ENCODE peak calls at places on chromosomes 2 and 18, in seven cellular contexts. D is neuronal stem cell, Y is mesenchymal stem cell, P is IMR-90, S is H1, H is mesendoderm, R is trophoblast cell. X is an unnamed sample.

GRCh38 chr2:6777626-6778025 is 88.1 kb downstream of the CMPK2 start:
- DNase-seq in H (no peak), R (no peak), Y (no peak), D (no peak), P (no peak), S (no peak), X (no peak)

GRCh38 chr18:8504451-8504850 is 104.8 kb upstream of the RAB12 start:
- DNase-seq in D (no peak), R (no peak), Y (no peak), P (no peak), H (peak; percentile 23), S (no peak), X (no peak)

GRCh38 chr2:47888581-47889280 is 17.6 kb downstream of the FBXO11 start:
- DNase-seq in Y (peak; percentile 70), R (no peak), S (no peak), D (no peak), P (peak; percentile 64), H (no peak), X (no peak)

GRCh38 chr2:239768907-239769573 is 256.1 kb downstream of the NDUFA10 start:
- DNase-seq in H (no peak), R (no peak), D (no peak), Y (no peak), P (no peak), S (no peak), X (no peak)

GRCh38 chr2:111994042-111994441 is 61.0 kb upstream of the TMEM87B start:
- DNase-seq in H (no peak), D (no peak), S (peak; percentile 28), P (no peak), Y (no peak), R (no peak), X (no peak)

GRCh38 chr2:172970660-172971059 is 105.0 kb upstream of the MAP3K20 start:
- DNase-seq in S (no peak), P (no peak), H (no peak), R (no peak), Y (no peak), D (no peak), X (no peak)

GRCh38 chr18:72128649-72129048 is 415.5 kb downstream of the CBLN2 start:
- DNase-seq in Y (no peak), P (no peak), S (no peak), H (no peak), R (no peak), D (peak; percentile 11), X (no peak)

GRCh38 chr2:201257381-201257940 is 2.9 kb upstream of the CASP8 start:
- DNase-seq in P (peak; percentile 5), D (no peak), H (peak; percentile 53), Y (no peak), R (peak; percentile 45), S (peak; percentile 43), X (peak; percentile 35)

GRCh38 chr18:69250305-69251151 is 150.2 kb upstream of the DOK6 start:
- DNase-seq in P (peak; percentile 55), Y (no peak), R (no peak), H (no peak), D (no peak), S (no peak), X (no peak)

GRCh38 chr18:36761186-36761698 is 67.6 kb downstream of the TPGS2 start:
- DNase-seq in S (no peak), H (peak; percentile 40), Y (no peak), P (no peak), R (no peak), D (no peak), X (no peak)

GRCh38 chr2:231360881-231361294 is 34.6 kb upstream of the B3GNT7 start:
- DNase-seq in R (no peak), S (no peak), P (no peak), D (no peak), H (no peak), Y (no peak), X (no peak)

GRCh38 chr2:228669751-228670150 is 488.3 kb upstream of the SPHKAP start:
- DNase-seq in H (no peak), D (no peak), R (no peak), S (no peak), Y (no peak), P (no peak), X (no peak)

GRCh38 chr2:180442860-180443644 is 436.0 kb upstream of the CWC22 start:
- DNase-seq in R (no peak), D (no peak), Y (no peak), P (no peak), H (no peak), S (no peak), X (no peak)

GRCh38 chr2:20397811-20398447 is 47.3 kb upstream of the PUM2 start:
- DNase-seq in P (no peak), H (no peak), S (no peak), R (no peak), Y (no peak), D (no peak), X (no peak)

GRCh38 chr18:73007195-73007934 is 139.6 kb upstream of the NETO1 start:
- DNase-seq in Y (no peak), R (no peak), H (no peak), S (no peak), P (no peak), D (no peak), X (no peak)

GRCh38 chr2:145484443-145485086 is 964.6 kb upstream of the ZEB2 start:
- DNase-seq in S (no peak), R (no peak), P (peak; percentile 66), D (no peak), H (peak; percentile 8), Y (peak; percentile 6), X (no peak)

GRCh38 chr2:226791056-226791486 is 8.5 kb downstream of the IRS1 start:
- DNase-seq in P (peak; percentile 71), S (no peak), Y (peak; percentile 72), H (peak; percentile 93), R (peak; percentile 50), D (no peak), X (peak; percentile 80)

GRCh38 chr18:76565238-76566173 is 70.5 kb upstream of the ZNF516 start:
- DNase-seq in H (peak; percentile 82), D (peak; percentile 75), Y (peak; percentile 92), R (peak; percentile 81), P (peak; percentile 96), S (peak; percentile 48), X (peak; percentile 79)

GRCh38 chr2:153222231-153223165 is 256.1 kb downstream of the RPRM start:
- DNase-seq in H (no peak), R (no peak), S (no peak), P (no peak), D (no peak), Y (no peak), X (peak; percentile 41)

GRCh38 chr18:11251229-11251890 is 102.0 kb upstream of the PIEZO2 start:
- DNase-seq in D (no peak), S (no peak), Y (no peak), H (no peak), R (no peak), P (peak; percentile 34), X (no peak)

GRCh38 chr18:37253424-37254255 is 312.0 kb downstream of the CELF4 start:
- DNase-seq in Y (peak; percentile 8), H (peak; percentile 70), R (no peak), S (peak; percentile 78), D (peak; percentile 67), P (no peak), X (peak; percentile 72)

GRCh38 chr2:202373490-202373889 is 2.6 kb upstream of the BMPR2 start:
- DNase-seq in Y (peak; percentile 71), H (no peak), D (no peak), S (peak; percentile 44), P (peak; percentile 58), R (no peak), X (no peak)

GRCh38 chr2:101699191-101699938 is 1.9 kb downstream of the MAP4K4 start:
- DNase-seq in H (no peak), D (no peak), P (no peak), Y (peak; percentile 46), R (no peak), S (no peak), X (no peak)

GRCh38 chr2:111011218-111011617 is 109.5 kb upstream of the BCL2L11 start:
- DNase-seq in P (no peak), H (no peak), Y (no peak), S (no peak), R (no peak), D (no peak), X (no peak)

GRCh38 chr2:102748107-102748506 is 13.7 kb upstream of the TMEM182 start:
- DNase-seq in R (no peak), H (no peak), S (no peak), Y (no peak), P (no peak), D (no peak), X (no peak)
- H3K23ac ChIP-seq in R (no peak overlapping the region), H (no peak overlapping the region), S (no peak overlapping the region), Y (no peak overlapping the region), P (no peak overlapping the region), D (no peak overlapping the region), X (no peak overlapping the region)

DNA sequence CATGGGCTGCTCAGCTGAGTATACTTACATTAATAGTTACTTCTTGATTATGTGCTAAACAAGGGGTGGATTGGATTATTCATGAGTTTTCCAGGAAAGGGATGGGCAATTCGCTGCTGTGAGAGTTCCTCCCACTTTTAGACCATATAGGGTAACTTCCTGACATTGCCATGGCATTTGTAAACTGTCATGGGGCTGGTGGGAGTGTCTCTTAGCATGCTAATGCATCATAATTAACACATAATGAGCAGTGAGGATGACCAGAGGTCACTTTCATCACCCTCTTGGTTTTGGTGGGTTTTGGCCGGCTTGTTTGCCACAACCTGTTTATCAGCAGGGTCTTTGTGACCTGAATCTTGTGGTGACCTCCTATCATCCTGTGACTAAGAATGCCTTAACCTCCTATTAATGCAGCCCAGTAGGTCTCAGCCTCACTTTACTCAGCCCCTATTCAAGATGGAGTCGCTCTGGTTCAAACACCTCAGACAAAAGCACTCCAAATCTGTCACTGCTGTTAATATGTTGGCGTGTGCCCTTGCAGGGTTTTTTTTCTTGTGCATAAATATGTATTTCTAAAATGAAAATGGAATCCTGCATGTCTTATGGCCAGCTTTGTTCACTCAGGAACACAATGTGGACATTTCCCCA is 56.0 kb downstream of the CYBRD1 start:
- DNase-seq in H (peak; percentile 11), R (no peak), D (no peak), Y (no peak), P (no peak), S (no peak), X (no peak)
- H3K23ac ChIP-seq in H (no peak overlapping the region), R (no peak overlapping the region), D (no peak overlapping the region), Y (no peak overlapping the region), P (no peak overlapping the region), S (no peak overlapping the region), X (no peak overlapping the region)

GRCh38 chr18:43507842-43508481 is 230.7 kb upstream of the SYT4 start:
- DNase-seq in D (no peak), H (peak; percentile 21), R (no peak), Y (no peak), P (no peak), S (no peak), X (no peak)

GRCh38 chr18:43501099-43501498 is 223.8 kb upstream of the SYT4 start:
- DNase-seq in D (no peak), S (no peak), R (no peak), P (no peak), H (no peak), Y (no peak), X (no peak)

GRCh38 chr18:43506935-43507334 is 229.6 kb upstream of the SYT4 start:
- DNase-seq in Y (no peak), H (no peak), P (no peak), D (no peak), R (no peak), S (no peak), X (no peak)
- H3K23ac ChIP-seq in Y (no peak overlapping the region), H (no peak overlapping the region), P (no peak overlapping the region), D (no peak overlapping the region), R (no peak overlapping the region), S (no peak overlapping the region), X (no peak overlapping the region)

GRCh38 chr18:65468881-65469280 is 281.9 kb upstream of the CDH7 start:
- DNase-seq in D (no peak), S (no peak), P (no peak), H (no peak), R (no peak), Y (no peak), X (no peak)
- H3K23ac ChIP-seq in D (no peak overlapping the region), S (no peak overlapping the region), P (no peak overlapping the region), H (no peak overlapping the region), R (no peak overlapping the region), Y (no peak overlapping the region), X (no peak overlapping the region)